ENCODE peak calls at places on chromosomes 3 and 15, in five cellular contexts. One of them, this sample, is unnamed.

GRCh38 chr3:58585994-58586393 is 8.8 kb upstream of the FAM107A start:
- DNase-seq in GM12865: peak; percentile 25
- DNase-seq in COLO829: no peak
- DNase-seq in cardiac fibroblast: no peak
- DNase-seq in activated effector memory CD4-positive, alpha-beta T cell treated with anti-CD3 and anti-CD28 coated beads, Interleukin-2, amount 50 U/mL, for 16 hours: no peak
- DNase-seq in this sample: no peak

GRCh38 chr3:134677196-134677986 is 26.6 kb upstream of the KY start:
- DNase-seq in cardiac fibroblast: no peak
- DNase-seq in activated effector memory CD4-positive, alpha-beta T cell treated with anti-CD3 and anti-CD28 coated beads, Interleukin-2, amount 50 U/mL, for 16 hours: no peak
- DNase-seq in COLO829: no peak
- DNase-seq in GM12865: peak; percentile 32
- DNase-seq in this sample: no peak

GRCh38 chr3:159443266-159443665 is 545.4 kb upstream of the IL12A start:
- DNase-seq in COLO829: no peak
- DNase-seq in GM12865: no peak
- DNase-seq in cardiac fibroblast: peak; percentile 22
- DNase-seq in activated effector memory CD4-positive, alpha-beta T cell treated with anti-CD3 and anti-CD28 coated beads, Interleukin-2, amount 50 U/mL, for 16 hours: no peak
- DNase-seq in this sample: no peak

GRCh38 chr15:32029409-32029861 is 880 bp upstream of the CHRNA7 start:
- DNase-seq in activated effector memory CD4-positive, alpha-beta T cell treated with anti-CD3 and anti-CD28 coated beads, Interleukin-2, amount 50 U/mL, for 16 hours: no peak
- DNase-seq in COLO829: no peak
- DNase-seq in GM12865: peak; percentile 10
- DNase-seq in cardiac fibroblast: no peak
- DNase-seq in this sample: no peak

GRCh38 chr3:58647661-58648141 is 18.9 kb downstream of the FAM3D start:
- DNase-seq in activated effector memory CD4-positive, alpha-beta T cell treated with anti-CD3 and anti-CD28 coated beads, Interleukin-2, amount 50 U/mL, for 16 hours: no peak
- DNase-seq in GM12865: no peak
- DNase-seq in cardiac fibroblast: no peak
- DNase-seq in COLO829: no peak
- DNase-seq in this sample: no peak

GRCh38 chr3:111072016-111072891 is 638 bp downstream of the NECTIN3 start:
- DNase-seq in GM12865: no peak
- DNase-seq in COLO829: no peak
- DNase-seq in activated effector memory CD4-positive, alpha-beta T cell treated with anti-CD3 and anti-CD28 coated beads, Interleukin-2, amount 50 U/mL, for 16 hours: peak; percentile 74
- DNase-seq in cardiac fibroblast: peak; percentile 43
- DNase-seq in this sample: no peak

GRCh38 chr3:151935451-151935850 is 62.0 kb downstream of the SUCNR1 start:
- DNase-seq in COLO829: no peak
- DNase-seq in activated effector memory CD4-positive, alpha-beta T cell treated with anti-CD3 and anti-CD28 coated beads, Interleukin-2, amount 50 U/mL, for 16 hours: no peak
- DNase-seq in GM12865: no peak
- DNase-seq in cardiac fibroblast: no peak
- DNase-seq in this sample: no peak

GRCh38 chr3:173660645-173661299 is 263.2 kb downstream of the NLGN1 start:
- DNase-seq in GM12865: no peak
- DNase-seq in COLO829: no peak
- DNase-seq in activated effector memory CD4-positive, alpha-beta T cell treated with anti-CD3 and anti-CD28 coated beads, Interleukin-2, amount 50 U/mL, for 16 hours: no peak
- DNase-seq in cardiac fibroblast: peak; percentile 41
- DNase-seq in this sample: no peak

GRCh38 chr15:50298340-50298739 is 32.8 kb upstream of the HDC start:
- DNase-seq in GM12865: no peak
- DNase-seq in activated effector memory CD4-positive, alpha-beta T cell treated with anti-CD3 and anti-CD28 coated beads, Interleukin-2, amount 50 U/mL, for 16 hours: no peak
- DNase-seq in cardiac fibroblast: no peak
- DNase-seq in COLO829: no peak
- DNase-seq in this sample: no peak

GRCh38 chr15:75727851-75728715 is 15.4 kb upstream of the CSPG4 start:
- DNase-seq in GM12865: peak; percentile 54
- DNase-seq in cardiac fibroblast: peak; percentile 51
- DNase-seq in activated effector memory CD4-positive, alpha-beta T cell treated with anti-CD3 and anti-CD28 coated beads, Interleukin-2, amount 50 U/mL, for 16 hours: peak; percentile 88
- DNase-seq in COLO829: no peak
- DNase-seq in this sample: peak; percentile 84

GRCh38 chr3:42535981-42536784 is 33.7 kb downstream of the VIPR1 start:
- DNase-seq in GM12865: peak; percentile 58
- DNase-seq in COLO829: peak; percentile 69
- DNase-seq in activated effector memory CD4-positive, alpha-beta T cell treated with anti-CD3 and anti-CD28 coated beads, Interleukin-2, amount 50 U/mL, for 16 hours: peak; percentile 71
- DNase-seq in cardiac fibroblast: peak; percentile 47
- DNase-seq in this sample: no peak

GRCh38 chr15:81924667-81925183 is 121.1 kb downstream of the MEX3B start:
- DNase-seq in GM12865: no peak
- DNase-seq in COLO829: no peak
- DNase-seq in cardiac fibroblast: no peak
- DNase-seq in activated effector memory CD4-positive, alpha-beta T cell treated with anti-CD3 and anti-CD28 coated beads, Interleukin-2, amount 50 U/mL, for 16 hours: no peak
- DNase-seq in this sample: no peak

GRCh38 chr15:71804695-71805470 is 5.5 kb upstream of the NR2E3 start:
- DNase-seq in GM12865: peak; percentile 69
- DNase-seq in cardiac fibroblast: no peak
- DNase-seq in COLO829: peak; percentile 68
- DNase-seq in activated effector memory CD4-positive, alpha-beta T cell treated with anti-CD3 and anti-CD28 coated beads, Interleukin-2, amount 50 U/mL, for 16 hours: no peak
- DNase-seq in this sample: no peak

GRCh38 chr15:33679065-33679464 is 289.2 kb upstream of the CHRM5 start:
- DNase-seq in COLO829: no peak
- DNase-seq in GM12865: no peak
- DNase-seq in activated effector memory CD4-positive, alpha-beta T cell treated with anti-CD3 and anti-CD28 coated beads, Interleukin-2, amount 50 U/mL, for 16 hours: no peak
- DNase-seq in cardiac fibroblast: no peak
- DNase-seq in this sample: no peak

GRCh38 chr3:146390967-146391366 is 78.4 kb downstream of the PLSCR2 start:
- DNase-seq in GM12865: no peak
- DNase-seq in COLO829: no peak
- DNase-seq in activated effector memory CD4-positive, alpha-beta T cell treated with anti-CD3 and anti-CD28 coated beads, Interleukin-2, amount 50 U/mL, for 16 hours: no peak
- DNase-seq in cardiac fibroblast: peak; percentile 97
- DNase-seq in this sample: no peak

GRCh38 chr15:25372298-25372697 is 66.5 kb downstream of the UBE3A start:
- DNase-seq in activated effector memory CD4-positive, alpha-beta T cell treated with anti-CD3 and anti-CD28 coated beads, Interleukin-2, amount 50 U/mL, for 16 hours: no peak
- DNase-seq in COLO829: no peak
- DNase-seq in GM12865: no peak
- DNase-seq in cardiac fibroblast: peak; percentile 71
- DNase-seq in this sample: no peak

GRCh38 chr3:144053121-144053520 is 81.5 kb downstream of the DIPK2A start:
- DNase-seq in activated effector memory CD4-positive, alpha-beta T cell treated with anti-CD3 and anti-CD28 coated beads, Interleukin-2, amount 50 U/mL, for 16 hours: no peak
- DNase-seq in COLO829: peak; percentile 19
- DNase-seq in GM12865: no peak
- DNase-seq in cardiac fibroblast: peak; percentile 62
- DNase-seq in this sample: no peak

GRCh38 chr3:53156368-53156834 is 4.6 kb upstream of the PRKCD start:
- DNase-seq in COLO829: no peak
- DNase-seq in cardiac fibroblast: no peak
- DNase-seq in activated effector memory CD4-positive, alpha-beta T cell treated with anti-CD3 and anti-CD28 coated beads, Interleukin-2, amount 50 U/mL, for 16 hours: no peak
- DNase-seq in GM12865: no peak
- DNase-seq in this sample: no peak

GRCh38 chr3:103517013-103517412 is 1082.2 kb downstream of the ZPLD1 start:
- DNase-seq in cardiac fibroblast: no peak
- DNase-seq in COLO829: no peak
- DNase-seq in activated effector memory CD4-positive, alpha-beta T cell treated with anti-CD3 and anti-CD28 coated beads, Interleukin-2, amount 50 U/mL, for 16 hours: no peak
- DNase-seq in GM12865: no peak
- DNase-seq in this sample: no peak

GRCh38 chr3:70277304-70277703 is 35.1 kb downstream of the MDFIC2 start:
- DNase-seq in cardiac fibroblast: no peak
- DNase-seq in activated effector memory CD4-positive, alpha-beta T cell treated with anti-CD3 and anti-CD28 coated beads, Interleukin-2, amount 50 U/mL, for 16 hours: no peak
- DNase-seq in COLO829: no peak
- DNase-seq in GM12865: no peak
- DNase-seq in this sample: no peak

GRCh38 chr3:23264413-23264812 is 61.3 kb downstream of the UBE2E2 start:
- DNase-seq in cardiac fibroblast: peak; percentile 86
- DNase-seq in GM12865: no peak
- DNase-seq in activated effector memory CD4-positive, alpha-beta T cell treated with anti-CD3 and anti-CD28 coated beads, Interleukin-2, amount 50 U/mL, for 16 hours: no peak
- DNase-seq in COLO829: no peak
- DNase-seq in this sample: no peak

GRCh38 chr15:63493451-63493850 is 10.9 kb upstream of the USP3 start:
- DNase-seq in GM12865: no peak
- DNase-seq in cardiac fibroblast: no peak
- DNase-seq in COLO829: no peak
- DNase-seq in activated effector memory CD4-positive, alpha-beta T cell treated with anti-CD3 and anti-CD28 coated beads, Interleukin-2, amount 50 U/mL, for 16 hours: peak; percentile 33
- DNase-seq in this sample: no peak

GRCh38 chr3:157559401-157559800 is 56.2 kb upstream of the VEPH1 start:
- DNase-seq in COLO829: no peak
- DNase-seq in cardiac fibroblast: peak; percentile 18
- DNase-seq in GM12865: no peak
- DNase-seq in activated effector memory CD4-positive, alpha-beta T cell treated with anti-CD3 and anti-CD28 coated beads, Interleukin-2, amount 50 U/mL, for 16 hours: no peak
- DNase-seq in this sample: no peak

GRCh38 chr3:125148836-125149235 is 63.7 kb downstream of the SLC12A8 start:
- DNase-seq in GM12865: peak; percentile 75
- DNase-seq in activated effector memory CD4-positive, alpha-beta T cell treated with anti-CD3 and anti-CD28 coated beads, Interleukin-2, amount 50 U/mL, for 16 hours: no peak
- DNase-seq in cardiac fibroblast: no peak
- DNase-seq in COLO829: no peak
- DNase-seq in this sample: no peak

GRCh38 chr15:35305906-35306305 is 220.8 kb upstream of the NANOGP8 start:
- DNase-seq in cardiac fibroblast: peak; percentile 55
- DNase-seq in activated effector memory CD4-positive, alpha-beta T cell treated with anti-CD3 and anti-CD28 coated beads, Interleukin-2, amount 50 U/mL, for 16 hours: no peak
- DNase-seq in COLO829: no peak
- DNase-seq in GM12865: peak; percentile 36
- DNase-seq in this sample: no peak

GRCh38 chr3:55097441-55097840 is 169.6 kb upstream of the LRTM1 start:
- DNase-seq in activated effector memory CD4-positive, alpha-beta T cell treated with anti-CD3 and anti-CD28 coated beads, Interleukin-2, amount 50 U/mL, for 16 hours: no peak
- DNase-seq in COLO829: no peak
- DNase-seq in GM12865: no peak
- DNase-seq in cardiac fibroblast: no peak
- DNase-seq in this sample: no peak

GRCh38 chr15:78716651-78717050 is 75.6 kb upstream of the CHRNB4 start:
- DNase-seq in GM12865: no peak
- DNase-seq in COLO829: peak; percentile 24
- DNase-seq in activated effector memory CD4-positive, alpha-beta T cell treated with anti-CD3 and anti-CD28 coated beads, Interleukin-2, amount 50 U/mL, for 16 hours: no peak
- DNase-seq in cardiac fibroblast: peak; percentile 65
- DNase-seq in this sample: no peak

GRCh38 chr3:120572027-120572426 is 24.1 kb upstream of the NDUFB4 start:
- DNase-seq in activated effector memory CD4-positive, alpha-beta T cell treated with anti-CD3 and anti-CD28 coated beads, Interleukin-2, amount 50 U/mL, for 16 hours: no peak
- DNase-seq in cardiac fibroblast: no peak
- DNase-seq in GM12865: no peak
- DNase-seq in COLO829: no peak
- DNase-seq in this sample: no peak

GRCh38 chr15:75455982-75456531 is 4.6 kb upstream of the SIN3A start:
- DNase-seq in GM12865: peak; percentile 68
- DNase-seq in activated effector memory CD4-positive, alpha-beta T cell treated with anti-CD3 and anti-CD28 coated beads, Interleukin-2, amount 50 U/mL, for 16 hours: peak; percentile 85
- DNase-seq in cardiac fibroblast: peak; percentile 62
- DNase-seq in COLO829: no peak
- DNase-seq in this sample: no peak

GRCh38 chr3:120425877-120426276 is 24.9 kb downstream of the FSTL1 start:
- DNase-seq in cardiac fibroblast: peak; percentile 90
- DNase-seq in activated effector memory CD4-positive, alpha-beta T cell treated with anti-CD3 and anti-CD28 coated beads, Interleukin-2, amount 50 U/mL, for 16 hours: no peak
- DNase-seq in COLO829: no peak
- DNase-seq in GM12865: no peak
- DNase-seq in this sample: no peak

GRCh38 chr3:195384952-195385351 is 57.9 kb downstream of the ACAP2 start:
- DNase-seq in GM12865: no peak
- DNase-seq in COLO829: no peak
- DNase-seq in cardiac fibroblast: no peak
- DNase-seq in activated effector memory CD4-positive, alpha-beta T cell treated with anti-CD3 and anti-CD28 coated beads, Interleukin-2, amount 50 U/mL, for 16 hours: no peak
- DNase-seq in this sample: no peak

GRCh38 chr3:141237701-141238521 is 6.3 kb downstream of the PXYLP1 start:
- DNase-seq in GM12865: peak; percentile 28
- DNase-seq in activated effector memory CD4-positive, alpha-beta T cell treated with anti-CD3 and anti-CD28 coated beads, Interleukin-2, amount 50 U/mL, for 16 hours: no peak
- DNase-seq in cardiac fibroblast: no peak
- DNase-seq in COLO829: no peak
- DNase-seq in this sample: no peak

GRCh38 chr3:44184319-44184953 is 57.2 kb upstream of the TOPAZ1 start:
- DNase-seq in cardiac fibroblast: no peak
- DNase-seq in COLO829: no peak
- DNase-seq in activated effector memory CD4-positive, alpha-beta T cell treated with anti-CD3 and anti-CD28 coated beads, Interleukin-2, amount 50 U/mL, for 16 hours: no peak
- DNase-seq in GM12865: peak; percentile 19
- DNase-seq in this sample: no peak

GRCh38 chr3:116038968-116039950 is 406.0 kb downstream of the LSAMP start:
- DNase-seq in activated effector memory CD4-positive, alpha-beta T cell treated with anti-CD3 and anti-CD28 coated beads, Interleukin-2, amount 50 U/mL, for 16 hours: no peak
- DNase-seq in cardiac fibroblast: peak; percentile 36
- DNase-seq in COLO829: no peak
- DNase-seq in GM12865: no peak
- DNase-seq in this sample: no peak

GRCh38 chr3:161372321-161373260 is 1.3 kb upstream of the SPTSSB start:
- DNase-seq in activated effector memory CD4-positive, alpha-beta T cell treated with anti-CD3 and anti-CD28 coated beads, Interleukin-2, amount 50 U/mL, for 16 hours: peak; percentile 64
- DNase-seq in COLO829: no peak
- DNase-seq in cardiac fibroblast: peak; percentile 25
- DNase-seq in GM12865: peak; percentile 3
- DNase-seq in this sample: no peak

GRCh38 chr3:160378331-160379109 is 20.5 kb downstream of the IFT80 start:
- DNase-seq in GM12865: no peak
- DNase-seq in cardiac fibroblast: peak; percentile 20
- DNase-seq in activated effector memory CD4-positive, alpha-beta T cell treated with anti-CD3 and anti-CD28 coated beads, Interleukin-2, amount 50 U/mL, for 16 hours: no peak
- DNase-seq in COLO829: no peak
- DNase-seq in this sample: no peak